ENCODE peak calls at places on chromosomes 2 and 18, in four cellular contexts. X, B, F and K are unnamed samples. For H3K36me3, the result is how much of the 10 kb centered on the place peaks cover.

GRCh38 chr2:72919414-72920316 is 2.3 kb downstream of the EMX1 start:
- DNase-seq in X (no peak), B (no peak), F (no peak), K (no peak)

GRCh38 chr2:26526105-26526504 is 48.2 kb upstream of the OTOF start:
- DNase-seq in X (no peak), B (no peak), F (no peak), K (no peak)

GRCh38 chr2:54370405-54371104 is 85.6 kb upstream of the SPTBN1 start:
- DNase-seq in X (no peak), B (peak), F (no peak), K (no peak)

GRCh38 chr2:12931211-12931844 is 214.6 kb downstream of the TRIB2 start:
- DNase-seq in X (no peak), B (no peak), F (no peak), K (no peak)

GRCh38 chr2:235026649-235027557 is 75.1 kb downstream of the SH3BP4 start:
- DNase-seq in X (no peak), B (peak), F (peak), K (no peak)

GRCh38 chr2:30678410-30679137 is 128.7 kb downstream of the CAPN13 start:
- DNase-seq in X (no peak), B (no peak), F (peak), K (no peak)

GRCh38 chr2:122634261-122634660 is 878.8 kb downstream of the TSN start:
- DNase-seq in X (no peak), B (no peak), F (no peak), K (no peak)

GRCh38 chr2:191740016-191740419 is 62.1 kb downstream of the NABP1 start:
- DNase-seq in X (no peak), B (no peak), F (no peak), K (no peak)

GRCh38 chr18:51911582-51911981 is 428.4 kb upstream of the DCC start:
- DNase-seq in X (no peak), B (no peak), F (no peak), K (no peak)

DNA sequence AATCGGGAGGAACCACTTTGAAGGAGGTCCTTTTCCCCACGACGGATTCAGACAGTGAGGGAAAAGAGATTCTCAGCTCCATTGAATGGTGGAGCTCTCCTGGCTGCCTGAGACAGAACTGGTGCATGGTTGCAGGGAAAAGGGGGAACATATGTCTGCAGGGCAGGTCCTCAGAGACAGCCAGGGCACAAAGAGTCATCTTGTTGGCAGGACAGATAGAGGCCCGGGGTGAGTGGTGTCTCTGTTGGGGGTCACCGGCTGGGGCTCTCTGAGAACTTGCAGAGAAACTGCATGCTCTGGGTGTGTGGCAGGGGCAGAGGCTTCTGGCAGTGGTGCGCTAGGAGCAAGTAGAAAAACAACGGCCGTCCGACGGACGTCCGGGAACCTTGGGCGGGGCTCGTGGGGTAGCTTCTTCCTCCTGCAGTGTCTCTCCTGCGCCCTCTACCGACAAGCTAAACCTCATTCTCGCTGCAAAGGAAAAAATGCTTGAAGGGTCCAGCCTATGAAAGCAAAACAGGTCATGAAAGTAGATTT is 94.3 kb downstream of the CDCA7 start:
- DNase-seq in X (no peak), B (peak), F (peak), K (peak)
- H3K4me3 ChIP-seq in X (no peak), B (peak), F (no peak), K (peak)

GRCh38 chr2:65070856-65071255 is 14.6 kb downstream of the CEP68 start:
- DNase-seq in X (no peak), B (no peak), F (no peak), K (no peak)
- H3K36me3 ChIP-seq in X (under half), B (half or more), F (under half), K (under half)

DNA sequence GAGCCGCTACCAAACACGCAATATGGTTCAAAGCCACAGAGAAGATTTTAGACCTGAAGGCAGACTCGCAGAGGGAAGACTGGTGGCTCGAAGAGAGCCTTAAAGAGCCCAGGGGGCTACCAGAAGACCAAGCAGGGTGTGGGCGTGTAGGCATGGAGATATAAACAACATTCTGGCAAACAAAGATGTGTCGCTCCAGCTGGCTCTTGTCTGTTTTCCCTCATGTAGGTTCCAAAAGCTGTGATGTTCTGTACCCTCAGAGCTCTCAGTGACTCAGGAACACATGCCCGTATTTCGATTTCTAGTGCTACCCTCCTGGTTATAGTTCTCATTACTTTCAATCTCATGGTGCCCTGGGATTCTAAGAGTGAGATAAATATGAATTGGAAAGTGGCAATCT is 44.5 kb downstream of the DOCK10 start:
- DNase-seq in X (no peak), B (no peak), F (no peak), K (no peak)
- H3K4me3 ChIP-seq in X (no peak), B (no peak), F (no peak), K (peak)

GRCh38 chr2:44335806-44336538 is 25.3 kb downstream of the PREPL start:
- DNase-seq in X (no peak), B (no peak), F (no peak), K (no peak)
- H3K36me3 ChIP-seq in X (under half), B (half or more), F (half or more), K (under half)

GRCh38 chr2:110114007-110114591 is 1.5 kb downstream of the MALL start:
- DNase-seq in X (no peak), B (no peak), F (peak), K (no peak)
- H3K4me3 ChIP-seq in X (no peak), B (peak), F (peak), K (no peak)

GRCh38 chr18:3457261-3457724 is 7.3 kb downstream of the TGIF1 start:
- DNase-seq in X (no peak), B (no peak), F (no peak), K (no peak)
- H3K36me3 ChIP-seq in X (under half), B (half or more), F (under half), K (half or more)

DNA sequence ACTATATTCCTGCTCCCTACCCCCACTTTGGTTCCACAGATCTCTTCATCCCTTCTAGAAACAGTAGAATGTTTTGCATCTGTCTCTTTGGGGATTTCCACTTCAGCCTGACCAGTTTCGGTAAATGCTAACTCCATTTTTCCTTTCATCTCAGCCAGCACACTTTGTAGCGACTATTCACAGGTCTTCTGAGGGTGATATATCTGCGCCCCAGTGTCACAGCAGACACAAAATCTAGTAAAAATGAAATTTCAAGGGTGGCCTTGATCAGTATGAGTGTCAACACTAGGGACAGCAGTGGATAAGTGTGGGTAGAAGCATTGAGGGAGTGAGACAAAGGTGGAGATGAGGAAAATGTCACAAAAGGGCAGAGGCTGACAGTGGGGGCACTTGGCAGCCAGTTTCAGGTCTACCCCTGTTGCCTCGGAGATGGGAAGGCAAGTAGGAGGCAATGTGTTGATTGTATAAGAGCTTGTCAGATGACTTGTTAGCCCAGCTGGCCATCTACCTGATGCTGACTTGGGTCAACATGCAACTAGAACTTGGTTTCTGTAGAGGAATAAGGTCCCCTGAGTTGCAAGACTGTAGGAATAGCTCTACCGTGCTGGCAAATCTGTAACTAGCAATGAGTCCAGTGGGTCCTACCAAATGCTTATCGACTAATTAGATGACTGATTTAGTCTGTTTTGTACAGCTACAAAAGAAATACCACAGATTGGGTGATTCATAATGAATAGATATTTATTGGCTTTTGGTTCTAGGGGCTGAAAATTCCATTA is 60.7 kb downstream of the CXCR4 start:
- DNase-seq in X (no peak), B (no peak), F (no peak), K (no peak)
- H3K4me3 ChIP-seq in X (no peak), B (no peak), F (no peak), K (no peak)

GRCh38 chr2:199659207-199659606 is 191.8 kb downstream of the FTCDNL1 start:
- DNase-seq in X (no peak), B (peak), F (no peak), K (no peak)
- H3K36me3 ChIP-seq in X (under half), B (under half), F (under half), K (under half)

GRCh38 chr2:232488097-232488711 is 570 bp upstream of the ECEL1 start:
- DNase-seq in X (no peak), B (no peak), F (peak), K (no peak)
- H3K4me3 ChIP-seq in X (no peak), B (no peak), F (no peak), K (no peak)

DNA sequence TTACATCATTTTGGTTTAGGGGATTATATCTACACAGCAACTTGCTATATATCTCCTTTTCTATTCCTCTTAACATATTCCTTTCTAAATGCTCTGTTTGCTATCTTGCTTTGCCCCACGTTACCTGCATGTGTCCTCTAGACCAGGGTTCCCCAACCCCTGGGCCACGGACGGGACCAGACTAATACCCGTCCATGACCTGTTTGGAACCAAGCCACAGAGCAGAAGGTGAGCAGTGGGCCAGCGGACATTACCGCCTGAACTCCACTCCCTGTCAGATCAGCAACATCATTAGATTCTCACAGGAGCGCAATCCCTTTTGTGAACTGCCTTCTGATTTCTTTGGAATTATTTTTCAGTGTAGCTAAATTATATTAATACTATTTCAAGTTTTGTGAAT is 66.7 kb downstream of the KCMF1 start:
- DNase-seq in X (no peak), B (no peak), F (no peak), K (no peak)
- H3K36me3 ChIP-seq in X (under half), B (half or more), F (half or more), K (under half)